ENCODE peak calls at places on chromosomes 7 and 10, in ten cellular contexts. F is substantia nigra, N is pancreas, U is lung, B is right atrium auricular region, C is IMR-90, E is PC-3, K is lower lobe of right lung, X is endodermal cell, D is MM.1S. G is an unnamed sample.
A peak's percentile ranks its signal among the peaks of the same experiment; 100 is the strongest.

GRCh38 chr10:79245539-79246208 is 101.6 kb upstream of the PPIF start:
- DNase-seq in U (no peak), F (no peak), E (no peak), K (no peak), B (no peak), C (no peak), X (no peak), N (no peak), D (no peak), G (peak; percentile 12)

GRCh38 chr7:134690016-134690415 is 43.4 kb downstream of the BPGM start:
- DNase-seq in X (no peak), C (peak; percentile 81), K (no peak), B (no peak), U (no peak), E (peak; percentile 15), F (no peak), N (no peak), D (peak; percentile 65), G (no peak)

GRCh38 chr7:45181991-45182855 is 24.6 kb downstream of the RAMP3 start:
- DNase-seq in X (peak; percentile 28), N (no peak), K (peak; percentile 20), E (no peak), F (no peak), B (no peak), U (no peak), C (no peak), D (no peak), G (no peak)

GRCh38 chr10:3623746-3624145 is 161.3 kb downstream of the KLF6 start:
- DNase-seq in K (no peak), X (no peak), B (no peak), N (no peak), E (no peak), F (no peak), C (peak; percentile 87), U (no peak), D (no peak), G (peak; percentile 21)

GRCh38 chr7:157406971-157407370 is 70.2 kb downstream of the DNAJB6 start:
- DNase-seq in U (no peak), K (no peak), N (no peak), B (no peak), X (no peak), F (no peak), D (no peak), C (no peak), E (no peak), G (no peak)

GRCh38 chr7:108077714-108078113 is 52.4 kb downstream of the LAMB4 start:
- DNase-seq in D (no peak), B (no peak), C (no peak), X (no peak), N (no peak), K (no peak), F (no peak), U (no peak), E (no peak), G (no peak)

GRCh38 chr10:71349401-71349800 is 30.3 kb downstream of the SLC29A3 start:
- DNase-seq in D (no peak), B (no peak), C (no peak), N (no peak), U (no peak), F (no peak), E (peak; percentile 66), X (no peak), K (no peak), G (no peak)

GRCh38 chr10:92238062-92238585 is 52.8 kb downstream of the CPEB3 start:
- DNase-seq in U (no peak), K (no peak), N (no peak), X (no peak), D (no peak), E (no peak), F (no peak), C (no peak), B (no peak), G (no peak)

GRCh38 chr10:88505680-88506215 is 77.4 kb downstream of the RNLS start:
- DNase-seq in D (no peak), C (no peak), B (no peak), E (no peak), U (no peak), K (no peak), N (no peak), X (peak; percentile 80), F (no peak), G (no peak)

GRCh38 chr7:109529712-109530111 is 960.0 kb downstream of the DNAJB9 start:
- DNase-seq in C (no peak), F (no peak), K (no peak), B (no peak), U (no peak), X (peak; percentile 52), E (no peak), D (no peak), N (no peak), G (no peak)

GRCh38 chr7:83882551-83882950 is 233.6 kb upstream of the SEMA3E start:
- DNase-seq in F (no peak), N (no peak), X (no peak), U (no peak), B (no peak), D (no peak), C (no peak), E (no peak), K (no peak), G (no peak)

GRCh38 chr10:60137292-60137992 is 231.1 kb upstream of the CCDC6 start:
- DNase-seq in F (no peak), X (no peak), N (no peak), K (no peak), D (no peak), U (no peak), B (no peak), E (peak; percentile 56), C (no peak), G (no peak)

GRCh38 chr7:153675141-153675540 is 377.1 kb upstream of the DPP6 start:
- DNase-seq in F (no peak), K (no peak), X (no peak), E (no peak), N (no peak), B (no peak), U (no peak), D (no peak), C (no peak), G (no peak)

GRCh38 chr7:36128448-36129047 is 24.5 kb upstream of the EEPD1 start:
- DNase-seq in K (peak; percentile 57), N (peak; percentile 93), U (peak; percentile 62), X (peak; percentile 78), C (peak; percentile 91), F (peak; percentile 38), B (peak; percentile 85), E (peak; percentile 96), D (no peak), G (peak; percentile 75)

GRCh38 chr10:29610876-29611647 is 23.7 kb downstream of the SVIL start:
- DNase-seq in F (no peak), B (peak; percentile 34), N (no peak), C (no peak), D (no peak), X (peak; percentile 19), K (no peak), E (no peak), U (no peak), G (no peak)

GRCh38 chr7:108459922-108460551 is 3.8 kb upstream of the NRCAM start:
- DNase-seq in D (peak; percentile 69), F (peak; percentile 7), N (no peak), K (no peak), E (peak; percentile 55), U (no peak), X (no peak), C (no peak), B (no peak), G (no peak)

GRCh38 chr7:12540850-12541249 is 29.7 kb upstream of the SCIN start:
- DNase-seq in X (no peak), N (no peak), D (no peak), E (no peak), B (no peak), C (no peak), F (no peak), U (no peak), K (no peak), G (no peak)

GRCh38 chr10:96017227-96017687 is 26.1 kb upstream of the CCNJ start:
- DNase-seq in C (peak; percentile 54), K (no peak), D (peak; percentile 77), X (peak; percentile 77), B (no peak), F (no peak), U (no peak), E (peak; percentile 80), N (no peak), G (peak; percentile 24)

GRCh38 chr7:141974831-141975230 is 1.3 kb upstream of the TAS2R38 start:
- DNase-seq in B (no peak), K (no peak), N (no peak), F (no peak), D (peak; percentile 87), C (no peak), E (peak; percentile 52), X (peak; percentile 72), U (no peak), G (no peak)

GRCh38 chr10:117886766-117887165 is 160.0 kb downstream of the RAB11FIP2 start:
- DNase-seq in E (no peak), C (no peak), U (no peak), F (no peak), N (no peak), X (no peak), B (no peak), K (no peak), D (no peak), G (no peak)

GRCh38 chr10:119287613-119287991 is 80.2 kb downstream of the GRK5 start:
- DNase-seq in N (no peak), U (no peak), F (no peak), D (no peak), E (no peak), B (no peak), K (no peak), X (peak; percentile 35), C (no peak), G (no peak)

GRCh38 chr7:71237945-71238344 is 106.0 kb downstream of the GALNT17 start:
- DNase-seq in N (no peak), E (no peak), K (no peak), D (no peak), C (no peak), X (peak; percentile 75), F (no peak), U (no peak), B (no peak), G (peak; percentile 17)
- H3K27ac ChIP-seq in N (no peak overlapping the region), E (no peak overlapping the region), K (no peak overlapping the region), D (no peak overlapping the region), C (no peak overlapping the region), X (no peak overlapping the region), F (no peak overlapping the region), U (peak overlapping the region; percentile 76), B (no peak overlapping the region), G (peak overlapping the region; percentile 88)

GRCh38 chr7:22591271-22591670 is 91.3 kb upstream of the STEAP1B start:
- DNase-seq in U (no peak), B (no peak), C (no peak), X (no peak), N (no peak), F (no peak), E (peak; percentile 37), D (no peak), K (no peak), G (no peak)
- H3K27ac ChIP-seq in U (no peak overlapping the region), B (no peak overlapping the region), C (no peak overlapping the region), X (no peak overlapping the region), N (no peak overlapping the region), F (no peak overlapping the region), E (peak overlapping the region; percentile 83), D (no peak overlapping the region), K (no peak overlapping the region), G (no peak overlapping the region)

GRCh38 chr10:124590216-124591122 is 128.8 kb downstream of the LHPP start:
- DNase-seq in N (no peak), C (no peak), X (no peak), U (no peak), K (no peak), D (no peak), B (no peak), E (no peak), F (no peak), G (peak; percentile 2)
- H3K27ac ChIP-seq in N (no peak overlapping the region), C (no peak overlapping the region), X (no peak overlapping the region), U (no peak overlapping the region), K (no peak overlapping the region), D (no peak overlapping the region), B (no peak overlapping the region), E (no peak overlapping the region), F (peak overlapping the region; percentile 89), G (no peak overlapping the region)

GRCh38 chr7:65962033-65962432 is 20.0 kb downstream of the GUSB start:
- DNase-seq in B (no peak), D (no peak), K (no peak), C (no peak), E (no peak), N (no peak), X (no peak), U (no peak), F (no peak), G (no peak)
- H3K27ac ChIP-seq in B (no peak overlapping the region), D (no peak overlapping the region), K (no peak overlapping the region), C (no peak overlapping the region), E (no peak overlapping the region), N (no peak overlapping the region), X (no peak overlapping the region), U (no peak overlapping the region), F (no peak overlapping the region), G (no peak overlapping the region)

G was measured in heart right ventricle.